ENCODE peak calls at places on chromosomes 12 and 14, in four cellular contexts. Y, Q, E and D are unnamed samples.

GRCh38 chr14:103846569-103847438 is 571 bp downstream of the PPP1R13B start:
- DNase-seq in E (peak), Q (peak), Y (no peak), D (peak)

GRCh38 chr12:109778684-109779083 is 54.5 kb downstream of the TRPV4 start:
- DNase-seq in Y (no peak), Q (no peak), E (no peak), D (no peak)

GRCh38 chr12:94457331-94457730 is 2.3 kb downstream of the CEP83 start:
- DNase-seq in Q (no peak), Y (no peak), E (no peak), D (no peak)

GRCh38 chr14:78982551-78982950 is 812.4 kb downstream of the NRXN3 start:
- DNase-seq in Q (no peak), Y (no peak), E (no peak), D (no peak)

GRCh38 chr14:54584097-54584496 is 17.2 kb downstream of the SAMD4A start:
- DNase-seq in E (no peak), Q (no peak), Y (no peak), D (no peak)

GRCh38 chr12:122867701-122868461 is 28.0 kb downstream of the VPS37B start:
- DNase-seq in Q (no peak), Y (no peak), E (peak), D (peak)

GRCh38 chr12:111643428-111643826 is 42.3 kb downstream of the BRAP start:
- DNase-seq in E (no peak), Y (no peak), Q (no peak), D (no peak)

GRCh38 chr12:79988368-79988767 is 53.5 kb upstream of the PPP1R12A start:
- DNase-seq in Q (no peak), Y (no peak), E (no peak), D (no peak)

GRCh38 chr14:23068792-23069412 is 11.6 kb upstream of the CDH24 start:
- DNase-seq in Q (peak), Y (peak), E (no peak), D (peak)

GRCh38 chr12:33944703-33945437 is 77.4 kb upstream of the ALG10 start:
- DNase-seq in Y (no peak), E (no peak), Q (no peak), D (no peak)

GRCh38 chr12:46664771-46665287 is 161.0 kb downstream of the SLC38A4 start:
- DNase-seq in E (no peak), Y (peak), Q (no peak), D (no peak)

GRCh38 chr12:76799362-76799761 is 35.4 kb downstream of the ZDHHC17 start:
- DNase-seq in E (no peak), Q (no peak), Y (no peak), D (no peak)

GRCh38 chr14:94936411-94936892 is 166.5 kb upstream of the GSC start:
- DNase-seq in Y (peak), Q (no peak), E (peak), D (peak)

GRCh38 chr14:61614693-61615092 is 80.6 kb upstream of the HIF1A start:
- DNase-seq in Y (no peak), E (no peak), Q (no peak), D (no peak)

GRCh38 chr14:35927727-35928126 is 101.6 kb downstream of the BRMS1L start:
- DNase-seq in E (no peak), Y (no peak), Q (no peak), D (no peak)

GRCh38 chr12:67925077-67925476 is 64.2 kb upstream of the IFNG-AS1 start:
- DNase-seq in E (no peak), Y (no peak), Q (no peak), D (no peak)

GRCh38 chr14:56224691-56225681 is 106.8 kb downstream of the PELI2 start:
- DNase-seq in Q (no peak), Y (peak), E (no peak), D (no peak)

GRCh38 chr12:20436367-20436766 is 68.0 kb downstream of the PDE3A start:
- DNase-seq in E (no peak), Y (no peak), Q (no peak), D (no peak)

GRCh38 chr12:23893611-23894010 is 55.9 kb downstream of the SOX5 start:
- DNase-seq in Y (no peak), Q (no peak), E (no peak), D (no peak)

GRCh38 chr12:115190191-115190590 is 506.2 kb upstream of the TBX3 start:
- DNase-seq in E (no peak), Q (no peak), Y (no peak), D (no peak)

GRCh38 chr12:69657376-69658137 is 41.5 kb downstream of the BEST3 start:
- DNase-seq in Y (no peak), Q (no peak), E (no peak), D (no peak)

GRCh38 chr12:74647241-74647640 is 109.6 kb downstream of the ATXN7L3B start:
- DNase-seq in E (no peak), Y (peak), Q (no peak), D (no peak)

GRCh38 chr12:65607271-65607880 is 216.9 kb upstream of the HMGA2 start:
- DNase-seq in Y (peak), Q (no peak), E (no peak), D (no peak)

GRCh38 chr12:48115957-48116356 is 3.2 kb upstream of the PFKM start:
- DNase-seq in E (no peak), Y (no peak), Q (no peak), D (no peak)

GRCh38 chr12:31868980-31869379 is 90.2 kb upstream of the RESF1 start:
- DNase-seq in Q (no peak), E (no peak), Y (peak), D (no peak)

GRCh38 chr12:47022296-47022695 is 57.1 kb upstream of the PCED1B start:
- DNase-seq in Q (no peak), E (no peak), Y (peak), D (no peak)

GRCh38 chr14:101294136-101294535 is 267.2 kb upstream of the DIO3 start:
- DNase-seq in E (no peak), Y (no peak), Q (no peak), D (no peak)

GRCh38 chr14:101292448-101292847 is 268.8 kb upstream of the DIO3 start:
- DNase-seq in E (no peak), Q (no peak), Y (no peak), D (no peak)

GRCh38 chr14:101291390-101291789 is 269.9 kb upstream of the DIO3 start:
- DNase-seq in Y (no peak), E (no peak), Q (no peak), D (no peak)

GRCh38 chr14:101290681-101291080 is 270.6 kb upstream of the DIO3 start:
- DNase-seq in Q (no peak), E (no peak), Y (no peak), D (no peak)

GRCh38 chr14:101293609-101294008 is 267.7 kb upstream of the DIO3 start:
- DNase-seq in E (no peak), Y (no peak), Q (no peak), D (no peak)
- H3K27ac ChIP-seq in E (no peak), Y (no peak), Q (no peak), D (no peak)

DNA sequence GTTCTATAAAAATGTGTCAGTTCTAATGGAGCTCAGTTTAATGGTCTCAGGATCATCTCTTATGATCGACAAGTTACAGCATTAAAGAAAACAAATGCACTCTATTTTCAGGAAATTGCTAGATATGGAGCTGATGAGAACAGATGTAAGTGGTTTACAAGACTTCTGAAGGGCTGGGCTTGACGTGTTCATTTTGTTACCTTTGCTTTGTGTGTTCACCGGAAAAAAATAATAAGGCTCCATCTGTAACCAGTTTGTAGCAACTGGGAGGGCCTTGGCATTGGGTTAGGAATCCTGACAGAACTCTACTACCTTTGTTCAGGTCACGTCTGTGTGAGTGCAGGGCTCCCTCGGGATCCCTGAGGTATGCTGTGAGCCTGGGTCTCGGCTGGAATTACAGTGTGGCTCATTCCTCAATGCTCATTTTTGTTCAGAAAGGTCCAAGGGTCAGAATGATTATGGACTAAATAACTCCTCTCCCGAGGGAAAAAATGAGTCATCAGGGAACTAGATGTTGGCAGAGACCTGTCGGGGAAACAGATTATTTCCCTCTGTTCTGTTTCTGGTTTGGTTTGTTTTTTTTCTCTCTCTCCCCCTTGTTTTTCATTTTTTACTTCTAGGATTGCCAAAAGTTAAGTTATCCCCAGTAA is 158.0 kb downstream of the SLC5A8 start:
- DNase-seq in E (no peak), Q (no peak), Y (peak), D (no peak)
- H3K27ac ChIP-seq in E (no peak), Q (no peak), Y (no peak), D (no peak)

GRCh38 chr14:80364816-80365215 is 153.5 kb upstream of the DIO2 start:
- DNase-seq in Q (no peak), E (no peak), Y (no peak), D (no peak)
- H3K27ac ChIP-seq in Q (no peak), E (no peak), Y (no peak), D (no peak)

DNA sequence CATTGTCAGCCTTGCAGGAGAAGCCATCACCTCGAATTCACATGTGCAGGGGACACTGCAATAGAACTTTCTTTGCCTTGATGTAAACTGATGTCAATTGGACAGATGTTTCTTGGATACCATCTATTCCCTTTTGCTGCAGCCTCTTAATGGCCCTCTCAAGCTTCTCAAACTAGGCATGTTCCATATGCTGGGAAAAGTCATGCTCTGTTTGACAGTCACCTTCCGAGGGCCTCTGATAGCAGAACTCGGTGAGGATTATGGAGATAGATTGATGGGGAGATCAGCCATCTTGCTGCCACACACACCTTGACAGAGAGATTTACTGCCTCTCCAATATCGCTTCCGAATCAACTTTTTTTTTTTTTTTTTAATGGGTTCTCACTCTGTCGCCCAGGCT is 145.8 kb upstream of the NUDT4 start:
- DNase-seq in Y (no peak), E (no peak), Q (no peak), D (no peak)
- H3K27ac ChIP-seq in Y (no peak), E (no peak), Q (no peak), D (no peak)